ENCODE peak calls at places on chromosome 9, in ten cellular contexts. Q, G, V, H, A, D, U, F, O and X are unnamed samples.

GRCh38 chr9:27154923-27155322 is 45.9 kb downstream of the TEK start:
- DNase-seq in Q (no peak), G (no peak), V (no peak), H (peak), A (peak), D (no peak), U (no peak), F (peak), O (no peak), X (peak)

GRCh38 chr9:120348951-120349429 is 231.0 kb downstream of the CDK5RAP2 start:
- DNase-seq in Q (peak), G (peak), V (no peak), H (no peak), A (no peak), D (peak), U (peak), F (no peak), O (no peak), X (peak)

GRCh38 chr9:36765468-36766341 is 193.0 kb downstream of the MELK start:
- DNase-seq in Q (peak), G (peak), V (peak), H (peak), A (peak), D (peak), U (peak), F (no peak), O (no peak), X (peak)

GRCh38 chr9:71001780-71002386 is 119.5 kb downstream of the TRPM3 start:
- DNase-seq in Q (no peak), G (peak), V (no peak), H (no peak), A (no peak), D (no peak), U (peak), F (no peak), O (peak), X (peak)

GRCh38 chr9:112361602-112362001 is 18.3 kb upstream of the HSDL2 start:
- DNase-seq in Q (no peak), G (peak), V (no peak), H (peak), A (no peak), D (no peak), U (no peak), F (no peak), O (no peak), X (no peak)

GRCh38 chr9:20280330-20280729 is 342.0 kb downstream of the MLLT3 start:
- DNase-seq in Q (no peak), G (no peak), V (no peak), H (no peak), A (no peak), D (no peak), U (peak), F (no peak), O (no peak), X (no peak)

GRCh38 chr9:128006360-128007024 is 25.7 kb upstream of the EEIG1 start:
- DNase-seq in Q (no peak), G (no peak), V (no peak), H (no peak), A (no peak), D (no peak), U (no peak), F (no peak), O (no peak), X (peak)

GRCh38 chr9:68887232-68887631 is 126.7 kb downstream of the PRKACG start:
- DNase-seq in Q (no peak), G (no peak), V (no peak), H (no peak), A (no peak), D (no peak), U (no peak), F (no peak), O (no peak), X (no peak)

GRCh38 chr9:106587021-106587420 is 275.9 kb upstream of the ZNF462 start:
- DNase-seq in Q (no peak), G (no peak), V (no peak), H (no peak), A (no peak), D (no peak), U (no peak), F (no peak), O (no peak), X (peak)

GRCh38 chr9:96553070-96553469 is 66.6 kb downstream of the CDC14B start:
- DNase-seq in Q (no peak), G (no peak), V (no peak), H (no peak), A (no peak), D (no peak), U (no peak), F (peak), O (no peak), X (peak)

GRCh38 chr9:69118656-69119055 is 55.4 kb upstream of the TJP2 start:
- DNase-seq in Q (no peak), G (no peak), V (no peak), H (no peak), A (no peak), D (no peak), U (no peak), F (no peak), O (no peak), X (no peak)

GRCh38 chr9:4547016-4547415 is 56.7 kb downstream of the SLC1A1 start:
- DNase-seq in Q (no peak), G (no peak), V (no peak), H (no peak), A (no peak), D (no peak), U (no peak), F (no peak), O (no peak), X (no peak)

GRCh38 chr9:127179633-127180401 is 57.4 kb upstream of the ANGPTL2 start:
- DNase-seq in Q (peak), G (no peak), V (no peak), H (no peak), A (no peak), D (no peak), U (peak), F (no peak), O (no peak), X (no peak)

GRCh38 chr9:135519179-135519971 is 1.9 kb upstream of the LCN1 start:
- DNase-seq in Q (no peak), G (no peak), V (no peak), H (no peak), A (no peak), D (no peak), U (no peak), F (no peak), O (no peak), X (no peak)

GRCh38 chr9:124733964-124734740 is 37.0 kb downstream of the NR6A1 start:
- DNase-seq in Q (no peak), G (peak), V (no peak), H (no peak), A (no peak), D (no peak), U (no peak), F (no peak), O (no peak), X (peak)

GRCh38 chr9:116181853-116182610 is 28.4 kb downstream of the PAPPA start:
- DNase-seq in Q (no peak), G (no peak), V (no peak), H (no peak), A (no peak), D (no peak), U (no peak), F (no peak), O (no peak), X (no peak)

GRCh38 chr9:15572200-15572599 is 19.4 kb downstream of the CCDC171 start:
- DNase-seq in Q (no peak), G (no peak), V (no peak), H (no peak), A (no peak), D (no peak), U (no peak), F (peak), O (no peak), X (no peak)

DNA sequence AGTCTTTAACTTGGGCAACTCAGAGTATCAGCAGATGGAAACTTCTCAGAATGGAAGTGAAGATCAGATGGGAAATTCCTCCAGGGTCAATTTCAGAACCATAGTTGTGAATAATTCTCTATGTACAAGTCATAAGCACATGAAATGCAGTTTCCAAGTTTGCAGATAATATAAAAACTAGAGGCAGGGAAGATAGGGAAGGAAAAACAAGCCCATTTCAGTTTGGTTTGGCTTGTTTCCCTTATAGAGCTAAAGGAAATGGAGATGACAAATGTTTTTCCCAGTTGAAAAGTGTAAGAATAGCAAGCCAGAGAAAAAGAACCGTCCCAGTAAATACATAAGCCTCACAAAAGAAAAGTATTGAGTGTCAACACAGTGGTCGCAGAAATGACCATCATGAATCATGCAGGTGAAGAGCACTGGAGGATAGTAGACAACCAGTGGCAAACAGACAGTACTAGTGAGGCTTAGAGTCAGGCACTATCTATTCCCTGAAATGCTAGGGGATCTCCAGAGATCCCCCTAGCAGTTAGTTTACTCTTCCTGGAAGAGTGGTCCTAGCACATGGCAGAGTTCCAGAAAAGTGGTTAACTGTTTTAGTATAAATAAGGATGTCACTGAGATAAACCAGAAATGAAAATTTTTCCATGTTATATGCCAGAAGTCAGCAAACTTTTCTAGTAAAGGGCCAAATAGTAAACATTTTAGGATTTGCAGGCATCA is 245.9 kb downstream of the SAXO1 start:
- DNase-seq in Q (no peak), G (no peak), V (no peak), H (no peak), A (no peak), D (no peak), U (no peak), F (no peak), O (no peak), X (no peak)
- H3K27ac ChIP-seq in Q (peak), G (no peak), V (peak), H (peak), A (peak), D (no peak), U (no peak), F (no peak), O (no peak), X (no peak)

GRCh38 chr9:2872307-2872940 is 28.5 kb upstream of the PUM3 start:
- DNase-seq in Q (no peak), G (no peak), V (no peak), H (no peak), A (no peak), D (no peak), U (no peak), F (no peak), O (no peak), X (no peak)
- TF ChIP-seq CTCF in Q (peak), G (peak), V (no peak), H (no peak), A (no peak), D (peak), U (peak), F (peak), O (peak), X (no peak)

DNA sequence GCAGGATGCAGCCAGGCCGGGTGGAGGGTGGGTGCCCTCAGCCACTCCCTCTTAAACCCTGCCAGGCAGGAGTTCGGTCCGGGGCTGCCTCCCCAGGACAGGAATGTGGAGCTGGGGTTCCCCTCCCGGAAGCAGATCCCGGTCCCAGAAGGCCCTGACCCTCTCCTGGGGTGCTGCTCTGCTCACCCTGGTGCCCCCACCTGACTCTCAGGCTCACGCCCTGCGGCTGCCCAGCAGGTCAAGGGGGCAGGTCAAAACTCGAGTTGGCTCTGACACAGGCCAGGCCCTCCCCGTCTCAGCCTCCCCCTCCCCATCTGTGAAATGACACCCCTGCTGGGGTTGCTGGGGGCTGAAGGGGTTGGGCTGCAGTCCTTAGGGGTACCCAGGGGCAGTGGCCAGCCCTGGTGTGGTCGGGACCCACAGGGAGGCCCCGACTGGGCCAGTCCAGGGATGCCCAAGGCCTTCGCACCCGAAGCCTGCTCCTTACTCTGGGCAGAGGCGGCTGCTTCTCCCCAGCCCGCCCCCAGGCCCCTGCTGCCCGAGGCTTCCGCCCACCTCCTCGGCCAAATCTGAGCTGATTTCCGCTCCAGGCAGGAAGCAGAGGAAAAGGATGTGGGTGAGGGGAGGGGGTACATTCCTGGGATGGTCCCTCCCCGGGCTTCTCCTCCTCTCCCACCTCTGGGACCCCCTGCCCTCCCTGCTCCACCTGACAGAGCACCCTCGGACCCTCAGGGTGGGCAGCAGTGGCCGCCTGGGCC is 3.9 kb upstream of the NRARP start:
- DNase-seq in Q (peak), G (no peak), V (no peak), H (no peak), A (no peak), D (no peak), U (peak), F (no peak), O (no peak), X (no peak)
- H3K27ac ChIP-seq in Q (peak), G (no peak), V (peak), H (no peak), A (no peak), D (peak), U (no peak), F (no peak), O (peak), X (peak)

GRCh38 chr9:8832956-8833355 is 1033.4 kb upstream of the DMAC1 start:
- DNase-seq in Q (no peak), G (no peak), V (no peak), H (no peak), A (no peak), D (no peak), U (no peak), F (no peak), O (no peak), X (no peak)
- TF ChIP-seq CTCF in Q (no peak), G (no peak), V (no peak), H (no peak), A (no peak), D (no peak), U (no peak), F (no peak), O (no peak), X (no peak)